ENCODE peak calls at places on chromosomes 12 and 14, in four cellular contexts. A, J, H and I are unnamed samples.

GRCh38 chr14:51518280-51518679 is 133.4 kb upstream of the FRMD6 start:
- DNase-seq in A (no peak), J (no peak), H (no peak), I (no peak)

GRCh38 chr14:70955543-70956480 is 48.6 kb downstream of the PCNX1 start:
- DNase-seq in A (peak), J (no peak), H (peak), I (peak)

GRCh38 chr14:52023518-52023917 is 34.2 kb downstream of the RTRAF start:
- DNase-seq in A (no peak), J (peak), H (no peak), I (no peak)

GRCh38 chr12:1800646-1801284 is 19.6 kb upstream of the LRTM2 start:
- DNase-seq in A (peak), J (peak), H (peak), I (no peak)

GRCh38 chr12:3042394-3042793 is 34.8 kb upstream of the TSPAN9 start:
- DNase-seq in A (no peak), J (peak), H (peak), I (no peak)

GRCh38 chr12:17992002-17992656 is 97.9 kb downstream of the RERGL start:
- DNase-seq in A (no peak), J (no peak), H (no peak), I (no peak)

GRCh38 chr12:67068204-67068731 is 200.9 kb upstream of the CAND1 start:
- DNase-seq in A (no peak), J (peak), H (no peak), I (peak)

GRCh38 chr14:75427482-75428229 is at the start of gene JDP2:
- DNase-seq in A (peak), J (peak), H (peak), I (peak)

GRCh38 chr14:22657861-22658260 is 13.7 kb upstream of the OR6J1 start:
- DNase-seq in A (no peak), J (no peak), H (no peak), I (no peak)

GRCh38 chr14:75660238-75660629 is 442 bp downstream of the ERG28 start:
- DNase-seq in A (no peak), J (peak), H (no peak), I (no peak)

GRCh38 chr14:69636051-69636639 is 24.7 kb downstream of the SUSD6 start:
- DNase-seq in A (no peak), J (no peak), H (no peak), I (no peak)

GRCh38 chr12:76457010-76457409 is 102.6 kb downstream of the OSBPL8 start:
- DNase-seq in A (no peak), J (no peak), H (no peak), I (no peak)

GRCh38 chr14:77088219-77088618 is 9.8 kb upstream of the CIPC start:
- DNase-seq in A (no peak), J (no peak), H (no peak), I (peak)

GRCh38 chr12:57735952-57736742 is 2.4 kb downstream of the AGAP2 start:
- DNase-seq in A (peak), J (no peak), H (no peak), I (no peak)
- H3K27ac ChIP-seq in A (no peak), J (no peak), H (no peak), I (no peak)

GRCh38 chr12:46473634-46474201 is 101.1 kb upstream of the SLC38A2 start:
- DNase-seq in A (no peak), J (peak), H (peak), I (no peak)
- H3K4me3 ChIP-seq in A (no peak), J (peak), H (no peak), I (no peak)

DNA sequence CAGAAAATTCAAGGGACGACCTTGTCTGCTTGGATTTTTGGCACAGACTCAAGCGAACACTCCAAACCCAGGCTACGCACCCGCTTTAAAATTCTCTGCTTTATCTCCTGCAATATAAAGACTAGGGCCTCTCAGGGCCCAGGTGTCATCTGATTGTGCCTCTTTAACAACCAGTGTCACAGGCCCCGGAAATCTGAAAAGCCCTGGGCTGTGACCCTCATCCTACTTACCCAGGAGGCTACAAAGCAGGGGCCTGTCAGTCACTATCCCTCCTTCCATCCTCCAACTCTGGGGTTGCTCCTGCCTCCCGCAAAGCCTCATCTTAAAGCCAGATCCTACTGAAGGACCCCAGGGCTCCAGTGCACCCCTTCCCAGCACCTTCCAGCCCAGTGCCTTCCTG is 34.9 kb downstream of the CCDC88C start:
- DNase-seq in A (no peak), J (no peak), H (no peak), I (no peak)
- H3K27ac ChIP-seq in A (no peak), J (no peak), H (no peak), I (peak)

DNA sequence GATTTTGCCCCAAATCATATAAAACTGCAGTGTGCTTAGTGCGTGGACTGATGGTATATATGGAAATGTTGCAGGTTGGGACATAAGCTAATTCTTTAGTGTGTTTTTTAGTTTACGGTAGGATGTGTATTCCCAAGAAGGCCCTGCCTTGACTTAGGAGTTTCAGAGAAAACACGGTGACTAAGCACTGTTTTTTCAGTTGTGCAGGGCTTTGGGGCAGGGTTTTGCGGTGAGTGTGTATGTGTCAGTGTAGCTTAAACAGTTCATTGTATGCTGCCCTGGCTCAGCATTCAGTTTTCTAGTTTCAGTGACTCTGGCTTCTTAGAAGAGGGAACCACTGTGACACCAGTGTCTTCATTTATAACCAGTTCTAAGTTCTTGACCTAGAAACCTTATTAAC is 101.2 kb downstream of the AKAP6 start:
- DNase-seq in A (no peak), J (no peak), H (no peak), I (no peak)
- H3K4me3 ChIP-seq in A (no peak), J (no peak), H (no peak), I (no peak)